ENCODE peak calls at places on chromosomes 6 and 20, in seven cellular contexts. M is iPS-NIHi11; H is ureter; W is naive thymus-derived CD8-positive, alpha-beta T cell; G is HFFc6; T is activated CD8-positive, alpha-beta memory T cell treated with anti-CD3 and anti-CD28 coated beads for 48 hours; P is SW 1271. V is an unnamed sample.

GRCh38 chr6:167827588-167828324 is 1.0 kb downstream of the AFDN start:
- DNase-seq in M (peak), H (peak), W (peak), G (peak), T (no peak), P (no peak), V (peak)

GRCh38 chr6:34200340-34200971 is 36.2 kb upstream of the HMGA1 start:
- DNase-seq in M (no peak), H (no peak), W (no peak), G (no peak), T (no peak), P (no peak), V (no peak)

GRCh38 chr6:137024172-137024990 is 20.4 kb downstream of the IL20RA start:
- DNase-seq in M (no peak), H (no peak), W (no peak), G (no peak), T (no peak), P (no peak), V (no peak)

GRCh38 chr20:16914277-16914676 is 166.1 kb downstream of the OTOR start:
- DNase-seq in M (no peak), H (no peak), W (no peak), G (no peak), T (no peak), P (no peak), V (no peak)

GRCh38 chr6:164967102-164967501 is 342.3 kb downstream of the C6orf118 start:
- DNase-seq in M (no peak), H (no peak), W (no peak), G (no peak), T (no peak), P (no peak), V (no peak)

GRCh38 chr6:163165155-163165910 is 249.2 kb upstream of the QKI start:
- DNase-seq in M (no peak), H (no peak), W (no peak), G (no peak), T (no peak), P (no peak), V (no peak)

GRCh38 chr6:90286884-90287488 is 9.7 kb downstream of the BACH2 start:
- DNase-seq in M (peak), H (no peak), W (peak), G (peak), T (peak), P (peak), V (peak)

GRCh38 chr6:30730611-30731435 is 10.7 kb downstream of the TUBB start:
- DNase-seq in M (peak), H (peak), W (peak), G (no peak), T (no peak), P (peak), V (peak)